ENCODE peak calls at places on chromosomes 4 and X, in four cellular contexts. M is fibroblast of lung, Z is OCI-LY7, G is mammary epithelial cell. J is an unnamed sample. For H3K4me1 and H3K79me2, the result is how much of the 10 kb centered on the place peaks cover.

GRCh38 chrX:124212622-124213021 is 119.8 kb upstream of the TEX13D start:
- DNase-seq in Z (peak), G (peak), M (no peak), J (peak)

GRCh38 chrX:132227383-132228112 is 8.3 kb upstream of the RAP2C start:
- DNase-seq in Z (no peak), M (no peak), G (no peak), J (no peak)

GRCh38 chrX:48509619-48510018 is 827 bp downstream of the PORCN start:
- DNase-seq in M (no peak), Z (no peak), G (no peak), J (no peak)

GRCh38 chrX:15675490-15675921 is 10.9 kb upstream of the CLTRN start:
- DNase-seq in G (peak), Z (peak), M (no peak), J (peak)

GRCh38 chr4:107193989-107194388 is 157.9 kb upstream of the DKK2 start:
- DNase-seq in M (no peak), G (no peak), Z (no peak), J (no peak)

GRCh38 chr4:137310593-137311490 is 221.5 kb downstream of the PCDH18 start:
- DNase-seq in Z (no peak), M (peak), G (peak), J (no peak)

GRCh38 chr4:7828926-7829325 is 110.7 kb downstream of the AFAP1 start:
- DNase-seq in G (peak), Z (no peak), M (peak), J (no peak)

GRCh38 chr4:177528620-177529019 is 86.4 kb upstream of the AGA start:
- DNase-seq in Z (no peak), G (no peak), M (no peak), J (no peak)

GRCh38 chrX:48531359-48531954 is 8.1 kb upstream of the TBC1D25 start:
- DNase-seq in Z (no peak), M (peak), G (peak), J (no peak)

GRCh38 chr4:81314196-81314896 is 99.3 kb upstream of the PRKG2 start:
- DNase-seq in Z (peak), G (peak), M (no peak), J (no peak)

GRCh38 chr4:76091052-76091451 is 16.5 kb downstream of the ART3 start:
- DNase-seq in G (peak), M (no peak), Z (no peak), J (no peak)

GRCh38 chr4:19850909-19851308 is 400.8 kb upstream of the SLIT2 start:
- DNase-seq in G (peak), Z (no peak), M (peak), J (no peak)
- H3K4me1 ChIP-seq in G (under half), Z (under half), M (under half), J (under half)

DNA sequence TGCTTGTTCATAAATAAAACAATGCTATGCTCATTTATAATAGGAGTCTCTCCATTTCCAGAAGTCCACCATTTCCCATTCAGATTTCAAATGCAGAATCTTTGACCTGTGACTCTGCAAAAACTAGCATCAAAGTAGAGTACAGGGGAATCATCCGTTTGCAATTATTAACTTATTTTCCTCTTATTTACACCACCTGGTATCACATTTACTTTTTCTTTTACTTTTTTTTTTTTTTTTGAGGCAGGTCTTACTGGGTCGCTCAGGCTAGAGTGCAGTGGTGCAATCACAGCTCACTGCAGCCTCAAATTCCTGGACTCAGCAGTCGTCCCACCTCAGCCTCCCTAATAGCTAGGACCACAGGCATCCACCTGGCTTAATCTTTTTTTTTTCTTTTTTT is 37.6 kb downstream of the RBM47 start:
- DNase-seq in M (no peak), G (no peak), Z (no peak), J (no peak)
- H3K79me2 ChIP-seq in M (under half), G (under half), Z (under half), J (under half)

GRCh38 chr4:74096265-74096980 is 2.6 kb downstream of the CXCL2 start:
- DNase-seq in G (peak), M (no peak), Z (no peak), J (no peak)
- H3K4me1 ChIP-seq in G (under half), M (under half), Z (under half), J (under half)

DNA sequence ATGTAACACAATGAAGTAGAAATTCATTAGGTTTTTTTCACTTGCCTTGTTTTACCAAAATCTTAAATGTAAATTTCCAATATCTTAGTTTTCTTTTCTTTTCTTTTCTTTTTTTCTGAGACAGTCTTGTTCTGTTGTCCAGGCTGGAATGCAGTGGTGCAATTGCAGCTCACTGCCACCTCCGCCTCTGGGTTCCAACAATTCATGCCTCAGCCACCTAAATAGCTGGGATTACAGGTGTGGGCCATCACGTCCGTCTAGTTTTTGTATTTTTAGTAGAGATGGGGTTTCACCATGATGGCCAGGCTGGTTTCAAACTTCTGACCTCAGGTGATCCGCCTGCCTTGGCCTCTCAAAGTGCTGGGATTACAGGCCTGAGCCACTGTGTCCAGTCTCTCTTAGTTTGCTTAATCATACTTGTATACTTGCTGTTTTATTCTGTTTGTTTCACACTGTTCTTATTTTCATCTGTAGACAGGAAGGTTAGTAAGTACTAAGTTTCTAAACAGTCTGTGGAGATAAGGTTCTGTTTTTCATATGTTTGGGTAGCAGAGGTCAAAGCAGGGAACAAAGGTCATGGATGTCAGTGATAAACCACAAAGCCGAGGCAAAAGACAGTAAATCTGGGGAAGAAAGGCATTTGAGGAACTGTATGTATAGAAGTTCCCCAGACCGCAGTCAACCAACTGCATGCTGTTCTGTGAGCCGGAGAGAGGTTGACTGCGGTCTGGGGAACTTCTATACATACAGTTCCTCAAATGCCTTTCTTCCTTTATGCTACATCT is 129.1 kb downstream of the CBR4 start:
- DNase-seq in Z (no peak), G (no peak), M (no peak), J (no peak)
- H3K79me2 ChIP-seq in Z (under half), G (half or more), M (under half), J (under half)

GRCh38 chr4:133149932-133150642 is 993 bp downstream of the PCDH10 start:
- DNase-seq in G (no peak), Z (no peak), M (peak), J (no peak)

GRCh38 chr4:133151301-133151680 is 2.2 kb downstream of the PCDH10 start:
- DNase-seq in Z (no peak), G (no peak), M (peak), J (no peak)

GRCh38 chr4:133149364-133149695 is 236 bp downstream of the PCDH10 start:
- DNase-seq in Z (no peak), M (no peak), G (no peak), J (no peak)

GRCh38 chr4:133151681-133152329 is 2.7 kb downstream of the PCDH10 start:
- DNase-seq in G (no peak), Z (no peak), M (peak), J (no peak)

GRCh38 chr4:133150643-133151300 is 1.7 kb downstream of the PCDH10 start:
- DNase-seq in M (peak), G (no peak), Z (no peak), J (no peak)
- H3K4me1 ChIP-seq in M (under half), G (under half), Z (under half), J (under half)

DNA sequence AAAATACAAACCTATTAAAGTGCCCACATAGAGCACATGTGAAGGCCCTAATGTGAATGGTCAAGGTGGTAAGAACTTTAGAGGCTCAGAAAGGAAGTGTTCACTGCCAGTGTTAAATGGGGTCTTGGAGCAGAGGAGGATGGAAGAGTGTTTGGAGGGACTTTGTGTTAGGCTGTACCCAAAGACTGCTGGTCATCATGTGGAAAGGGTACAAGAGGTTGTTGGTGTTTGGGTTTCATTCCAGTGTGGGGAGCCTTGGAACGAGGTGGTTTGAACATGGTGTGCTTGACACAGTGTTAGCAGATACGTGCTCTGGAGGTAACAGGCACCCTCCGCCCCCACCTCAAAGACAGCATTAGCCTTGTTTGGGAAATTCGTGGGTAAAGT is 73.1 kb downstream of the RAPGEF2 start:
- DNase-seq in G (no peak), M (no peak), Z (no peak), J (no peak)
- H3K79me2 ChIP-seq in G (half or more), M (under half), Z (under half), J (under half)

DNA sequence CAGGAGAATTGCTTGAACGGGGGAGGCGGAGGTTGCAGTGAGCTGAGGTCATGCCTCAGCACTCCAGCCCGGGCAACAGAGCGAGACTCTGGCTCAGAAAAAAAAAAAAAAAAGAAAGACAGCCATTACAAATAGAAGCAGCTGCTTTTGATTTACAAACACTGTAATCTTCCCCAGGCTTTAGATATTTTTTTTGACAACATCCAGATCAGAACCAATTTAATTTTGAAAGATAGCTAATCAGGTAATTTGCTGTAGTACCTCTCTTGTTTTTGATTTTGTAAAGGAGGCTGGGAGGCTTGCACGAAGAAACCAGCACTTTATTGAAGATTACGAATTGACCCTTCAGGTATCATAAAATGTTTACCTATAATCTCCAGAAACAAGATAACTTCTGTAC is 107.0 kb downstream of the LDB2 start:
- DNase-seq in M (no peak), G (no peak), Z (no peak), J (no peak)
- H3K4me1 ChIP-seq in M (under half), G (under half), Z (under half), J (under half)

J was measured in Karpas-422.